ENCODE peak calls at places on chromosome 16, in four cellular contexts. One of them, this sample, is unnamed.

GRCh38 chr16:2518823-2519710 is 1.1 kb upstream of the AMDHD2 start:
- DNase-seq in K562: no peak
- DNase-seq in SK-N-SH: peak; percentile 55
- DNase-seq in HepG2: no peak
- DNase-seq in this sample: no peak

GRCh38 chr16:52436646-52437645 is 110.0 kb downstream of the TOX3 start:
- DNase-seq in K562: no peak
- DNase-seq in HepG2: no peak
- DNase-seq in SK-N-SH: no peak
- DNase-seq in this sample: no peak

GRCh38 chr16:83946781-83947566 is 6.1 kb upstream of the OSGIN1 start:
- DNase-seq in SK-N-SH: no peak
- DNase-seq in K562: no peak
- DNase-seq in HepG2: peak; percentile 33
- DNase-seq in this sample: no peak

GRCh38 chr16:66843191-66843590 is 1.0 kb upstream of the CA7 start:
- DNase-seq in SK-N-SH: no peak
- DNase-seq in K562: no peak
- DNase-seq in HepG2: no peak
- DNase-seq in this sample: no peak

GRCh38 chr16:35690413-35690812 is 2231.0 kb downstream of the TP53TG3F start:
- DNase-seq in SK-N-SH: no peak
- DNase-seq in K562: no peak
- DNase-seq in HepG2: no peak
- DNase-seq in this sample: no peak

GRCh38 chr16:50458694-50459271 is 89.4 kb upstream of the NKD1 start:
- DNase-seq in SK-N-SH: no peak
- DNase-seq in K562: no peak
- DNase-seq in HepG2: no peak
- DNase-seq in this sample: no peak

GRCh38 chr16:27841911-27842310 is 221.6 kb downstream of the GSG1L start:
- DNase-seq in SK-N-SH: no peak
- DNase-seq in HepG2: no peak
- DNase-seq in K562: no peak
- DNase-seq in this sample: no peak

GRCh38 chr16:60655514-60656153 is 1380.6 kb downstream of the CDH8 start:
- DNase-seq in SK-N-SH: no peak
- DNase-seq in HepG2: no peak
- DNase-seq in K562: no peak
- DNase-seq in this sample: no peak

GRCh38 chr16:69199382-69199781 is 12.4 kb downstream of the SNTB2 start:
- DNase-seq in HepG2: no peak
- DNase-seq in SK-N-SH: no peak
- DNase-seq in K562: no peak
- DNase-seq in this sample: no peak

GRCh38 chr16:70601576-70602575 is 44.5 kb upstream of the IL34 start:
- DNase-seq in SK-N-SH: no peak
- DNase-seq in HepG2: no peak
- DNase-seq in K562: no peak
- DNase-seq in this sample: no peak

GRCh38 chr16:78542419-78542818 is 443.0 kb downstream of the WWOX start:
- DNase-seq in HepG2: no peak
- DNase-seq in K562: no peak
- DNase-seq in SK-N-SH: no peak
- DNase-seq in this sample: no peak

GRCh38 chr16:88681084-88681680 is 5.1 kb downstream of the SNAI3 start:
- DNase-seq in HepG2: peak; percentile 60
- DNase-seq in SK-N-SH: peak; percentile 41
- DNase-seq in K562: peak; percentile 60
- DNase-seq in this sample: no peak
- TF ChIP-seq ELF1 in HepG2: no peak
- TF ChIP-seq ELF1 in SK-N-SH: no peak
- TF ChIP-seq ELF1 in K562: no peak
- TF ChIP-seq ELF1 in this sample: no peak

GRCh38 chr16:15640966-15641365 is 2.0 kb downstream of the MARF1 start:
- DNase-seq in SK-N-SH: no peak
- DNase-seq in HepG2: no peak
- DNase-seq in K562: no peak
- DNase-seq in this sample: no peak
- TF ChIP-seq ZBTB33 in SK-N-SH: no peak
- TF ChIP-seq ZBTB33 in HepG2: no peak
- TF ChIP-seq ZBTB33 in K562: no peak
- TF ChIP-seq ZBTB33 in this sample: no peak

DNA sequence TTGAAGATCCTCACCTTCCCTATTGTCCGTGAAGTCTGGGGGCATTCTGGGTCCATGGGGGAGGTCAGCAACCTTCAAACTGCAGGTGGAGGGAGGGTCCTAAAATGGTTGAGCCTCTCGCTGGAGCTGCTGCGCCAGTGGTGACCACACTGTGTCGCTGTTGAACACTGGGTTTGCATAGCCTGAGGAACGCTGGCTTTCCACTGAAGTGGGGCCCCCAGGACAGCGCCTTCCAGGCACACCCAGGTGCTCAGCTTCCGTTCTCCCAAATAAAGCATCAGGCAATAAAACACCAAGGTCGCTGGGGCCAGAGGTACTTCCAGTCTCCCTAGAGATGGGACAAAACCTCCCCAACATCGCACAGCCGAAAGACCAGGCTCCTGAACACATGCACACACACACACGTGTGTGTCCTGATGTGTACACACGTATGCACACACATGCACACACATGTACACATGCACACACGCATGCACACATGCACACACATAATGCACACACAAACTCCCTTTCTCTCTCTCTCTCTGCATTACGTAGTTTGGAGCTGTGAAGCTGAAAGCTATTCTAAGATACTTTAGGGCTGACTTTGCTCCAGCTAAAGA is 120.6 kb downstream of the IRF8 start:
- DNase-seq in SK-N-SH: no peak
- DNase-seq in HepG2: no peak
- DNase-seq in K562: peak; percentile 39
- DNase-seq in this sample: no peak
- TF ChIP-seq ELF1 in SK-N-SH: no peak
- TF ChIP-seq ELF1 in HepG2: no peak
- TF ChIP-seq ELF1 in K562: no peak
- TF ChIP-seq ELF1 in this sample: no peak

GRCh38 chr16:4386452-4386813 is 14.8 kb downstream of the VASN start:
- DNase-seq in HepG2: no peak
- DNase-seq in K562: peak; percentile 24
- DNase-seq in SK-N-SH: no peak
- DNase-seq in this sample: no peak
- TF ChIP-seq ZBTB33 in HepG2: no peak
- TF ChIP-seq ZBTB33 in K562: no peak
- TF ChIP-seq ZBTB33 in SK-N-SH: no peak
- TF ChIP-seq ZBTB33 in this sample: no peak

DNA sequence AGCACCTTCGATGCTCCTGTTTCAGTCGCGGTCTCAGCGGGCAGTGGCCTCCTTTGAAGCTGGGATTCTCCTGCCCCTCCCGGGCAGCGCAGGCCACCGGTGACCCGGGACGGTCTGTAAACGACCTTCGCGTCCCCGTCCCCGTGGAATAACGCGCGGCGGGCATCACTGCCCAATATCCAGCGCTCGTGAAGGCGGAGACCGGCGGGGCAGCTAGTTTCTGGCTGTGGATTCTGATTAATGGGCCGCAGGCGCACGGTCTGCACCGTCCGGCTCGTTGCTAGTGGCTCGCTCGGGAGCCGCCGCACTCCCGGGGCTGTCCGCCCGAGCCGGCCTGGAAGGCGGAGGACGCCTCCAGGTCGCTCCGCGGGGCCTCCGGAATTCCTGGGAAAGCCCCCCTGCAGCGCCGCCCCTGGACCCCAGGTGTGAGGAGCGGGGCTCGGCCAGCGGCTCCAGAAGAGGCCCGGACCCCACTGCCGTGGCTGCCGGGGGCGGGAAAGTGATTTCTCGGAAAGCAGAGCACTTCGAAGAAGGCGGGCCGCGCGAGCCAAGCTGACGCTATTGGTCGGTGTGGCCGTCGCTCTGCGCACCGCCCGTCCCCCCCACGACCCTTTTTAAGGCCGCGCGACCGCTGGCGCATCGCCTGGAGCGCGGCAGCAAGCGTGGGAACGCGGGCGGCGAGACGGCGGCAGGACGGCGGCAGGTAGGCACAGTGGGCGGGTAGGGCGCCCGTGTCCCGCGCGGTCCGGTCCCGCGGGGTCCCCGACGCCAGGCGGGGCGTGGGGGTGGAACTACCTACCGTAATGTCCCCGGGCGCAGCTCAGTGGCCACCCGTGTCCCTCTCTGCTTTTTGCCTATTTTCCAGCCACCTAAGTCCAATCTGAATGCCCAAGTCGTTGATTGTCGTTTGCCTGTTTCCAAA is at the start of gene IRF8:
- DNase-seq in SK-N-SH: peak; percentile 42
- DNase-seq in HepG2: no peak
- DNase-seq in K562: no peak
- DNase-seq in this sample: no peak
- TF ChIP-seq ELF1 in SK-N-SH: no peak
- TF ChIP-seq ELF1 in HepG2: no peak
- TF ChIP-seq ELF1 in K562: no peak
- TF ChIP-seq ELF1 in this sample: no peak

GRCh38 chr16:14401839-14402115 is 228.3 kb downstream of the PARN start:
- DNase-seq in K562: no peak
- DNase-seq in SK-N-SH: no peak
- DNase-seq in HepG2: no peak
- DNase-seq in this sample: no peak
- TF ChIP-seq ZBTB33 in K562: no peak
- TF ChIP-seq ZBTB33 in SK-N-SH: no peak
- TF ChIP-seq ZBTB33 in HepG2: no peak
- TF ChIP-seq ZBTB33 in this sample: no peak

This sample was measured in HCT116.